ENCODE peak calls at places on chromosomes 16 and 17, in nine cellular contexts. E is thoracic aorta, X is sigmoid colon, Q is tibial nerve, L is Panc1, A is MM.1S, B is ovary, Y is uterus, M is GM23338. D is an unnamed sample.

GRCh38 chr16:54931041-54931756 is 534 bp downstream of the IRX5 start:
- DNase-seq in L (no peak), Y (no peak), A (peak; percentile 43), M (peak; percentile 60), X (no peak), B (peak; percentile 34), Q (no peak), E (no peak), D (peak; percentile 31)

GRCh38 chr16:85928411-85928820 is 29.5 kb downstream of the IRF8 start:
- DNase-seq in E (no peak), M (no peak), Y (peak; percentile 43), A (no peak), X (peak; percentile 82), L (no peak), B (peak; percentile 64), Q (peak; percentile 68), D (peak; percentile 44)

GRCh38 chr17:77833769-77834168 is 124.7 kb upstream of the TNRC6C start:
- DNase-seq in X (peak; percentile 20), L (no peak), E (no peak), Q (no peak), M (no peak), B (no peak), Y (no peak), A (no peak), D (no peak)

GRCh38 chr17:55454906-55455474 is 33.4 kb upstream of the MMD start:
- DNase-seq in Y (no peak), A (no peak), L (peak; percentile 28), X (no peak), B (no peak), Q (no peak), M (no peak), E (no peak), D (no peak)

GRCh38 chr16:59510008-59510424 is 775.9 kb upstream of the GOT2 start:
- DNase-seq in L (no peak), X (no peak), Y (no peak), Q (no peak), M (no peak), B (no peak), E (no peak), A (no peak), D (no peak)

GRCh38 chr16:4728676-4729075 is 5.4 kb downstream of the ANKS3 start:
- DNase-seq in Q (no peak), L (no peak), X (no peak), A (no peak), M (no peak), E (no peak), B (no peak), Y (no peak), D (no peak)

GRCh38 chr17:73653810-73654209 is 9.6 kb upstream of the SDK2 start:
- DNase-seq in A (no peak), X (no peak), Q (no peak), B (no peak), M (no peak), Y (no peak), E (no peak), L (no peak), D (no peak)

GRCh38 chr16:50160495-50161164 is 7.5 kb downstream of the TENT4B start:
- DNase-seq in L (no peak), B (no peak), M (no peak), Y (no peak), A (no peak), E (no peak), Q (no peak), X (no peak), D (no peak)

GRCh38 chr17:50205111-50205821 is 3.8 kb upstream of the COL1A1 start:
- DNase-seq in A (no peak), Y (peak; percentile 62), X (peak; percentile 67), Q (no peak), M (no peak), L (no peak), B (peak; percentile 69), E (no peak), D (no peak)

GRCh38 chr17:50203589-50204345 is 2.3 kb upstream of the COL1A1 start:
- DNase-seq in L (no peak), B (no peak), M (no peak), E (no peak), X (peak; percentile 62), Y (peak; percentile 80), Q (no peak), A (no peak), D (no peak)

GRCh38 chr17:50204431-50204830 is 3.0 kb upstream of the COL1A1 start:
- DNase-seq in X (no peak), E (no peak), L (no peak), B (no peak), Q (no peak), Y (peak; percentile 18), M (no peak), A (no peak), D (no peak)

GRCh38 chr17:50201226-50201854 is at the start of gene COL1A1:
- DNase-seq in Q (peak; percentile 76), L (no peak), X (peak; percentile 97), Y (peak; percentile 96), B (peak; percentile 93), A (no peak), E (peak; percentile 61), M (peak; percentile 59), D (peak; percentile 52)

GRCh38 chr17:50203086-50203485 is 1.7 kb upstream of the COL1A1 start:
- DNase-seq in B (no peak), L (no peak), E (no peak), A (no peak), Y (peak; percentile 72), X (no peak), Q (no peak), M (no peak), D (no peak)
- TF ChIP-seq CTCF in B (no peak), L (no peak), E (no peak), A (no peak), Y (no peak), X (no peak), Q (no peak), M (no peak), D (no peak)

GRCh38 chr17:82786427-82786826 is 34.6 kb downstream of the TBCD start:
- DNase-seq in L (no peak), B (no peak), X (no peak), A (peak; percentile 21), M (no peak), Y (no peak), Q (no peak), E (no peak), D (no peak)

GRCh38 chr17:82780981-82781893 is 29.4 kb downstream of the TBCD start:
- DNase-seq in L (no peak), B (no peak), E (no peak), X (no peak), Y (no peak), M (no peak), A (no peak), Q (no peak), D (no peak)

GRCh38 chr17:82781894-82782274 is 30.0 kb downstream of the TBCD start:
- DNase-seq in Q (peak; percentile 79), B (peak; percentile 79), L (peak; percentile 24), Y (peak; percentile 75), X (peak; percentile 88), A (peak; percentile 81), E (peak; percentile 32), M (peak; percentile 82), D (peak; percentile 76)

GRCh38 chr17:82782657-82783207 is 30.9 kb downstream of the TBCD start:
- DNase-seq in Y (no peak), E (no peak), X (no peak), M (no peak), B (no peak), Q (no peak), L (no peak), A (no peak), D (no peak)

DNA sequence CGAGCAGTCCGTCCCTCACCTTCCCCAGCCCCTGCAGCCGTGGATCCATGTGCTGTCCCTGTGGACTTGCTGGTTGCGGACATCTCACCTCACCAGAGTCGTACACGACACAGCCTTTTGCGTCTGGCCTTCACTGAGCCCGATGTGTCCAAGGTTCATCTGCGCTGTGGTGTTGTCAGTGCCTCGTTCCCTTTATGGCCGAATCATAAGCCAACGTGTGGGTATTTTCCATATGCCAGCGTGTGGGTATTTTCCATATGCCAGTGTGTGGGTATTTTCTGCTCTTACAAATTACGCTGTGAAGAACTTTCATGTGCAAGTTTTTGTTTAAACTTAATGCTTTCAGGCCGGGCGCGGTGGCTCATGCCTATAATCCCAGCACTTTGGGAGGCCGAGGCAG is 31.6 kb downstream of the TBCD start:
- DNase-seq in Q (no peak), B (no peak), Y (no peak), X (no peak), L (no peak), A (no peak), E (no peak), M (no peak), D (no peak)
- H3K36me3 ChIP-seq in Q (no peaks in the 10 kb centered on the region), B (no peaks in the 10 kb centered on the region), Y (no peaks in the 10 kb centered on the region), X (peaks cover 12% of the 10 kb centered on the region), L (peaks cover 9% of the 10 kb centered on the region), A (no peaks in the 10 kb centered on the region), E (peaks cover 17% of the 10 kb centered on the region), M (peaks cover 10% of the 10 kb centered on the region), D (no peaks in the 10 kb centered on the region)

GRCh38 chr16:56593573-56594291 is 4.4 kb downstream of the MT3 start:
- DNase-seq in M (no peak), X (no peak), B (no peak), L (no peak), E (no peak), Y (no peak), Q (no peak), A (no peak), D (no peak)

GRCh38 chr16:56594292-56594619 is 4.9 kb downstream of the MT3 start:
- DNase-seq in B (no peak), L (no peak), E (no peak), M (no peak), Y (no peak), Q (no peak), X (no peak), A (no peak), D (no peak)

GRCh38 chr16:56588781-56589140 is 567 bp upstream of the MT3 start:
- DNase-seq in L (no peak), A (no peak), Y (no peak), X (no peak), B (no peak), E (no peak), M (no peak), Q (no peak), D (no peak)

GRCh38 chr16:56591377-56592060 is 2.2 kb downstream of the MT3 start:
- DNase-seq in X (no peak), M (no peak), A (no peak), B (no peak), L (no peak), Q (no peak), Y (no peak), E (no peak), D (no peak)

GRCh38 chr16:56589141-56590039 is at the start of gene MT3:
- DNase-seq in L (no peak), A (no peak), Y (no peak), X (no peak), Q (no peak), B (peak; percentile 15), E (no peak), M (peak; percentile 87), D (peak; percentile 44)
- H3K27ac ChIP-seq in L (no peak within 1 kb of the TSS), A (no peak within 1 kb of the TSS), Y (no peak within 1 kb of the TSS), X (no peak within 1 kb of the TSS), Q (peak within 1 kb of the TSS; percentile 87), B (no peak within 1 kb of the TSS), E (no peak within 1 kb of the TSS), M (no peak within 1 kb of the TSS), D (no peak within 1 kb of the TSS)

DNA sequence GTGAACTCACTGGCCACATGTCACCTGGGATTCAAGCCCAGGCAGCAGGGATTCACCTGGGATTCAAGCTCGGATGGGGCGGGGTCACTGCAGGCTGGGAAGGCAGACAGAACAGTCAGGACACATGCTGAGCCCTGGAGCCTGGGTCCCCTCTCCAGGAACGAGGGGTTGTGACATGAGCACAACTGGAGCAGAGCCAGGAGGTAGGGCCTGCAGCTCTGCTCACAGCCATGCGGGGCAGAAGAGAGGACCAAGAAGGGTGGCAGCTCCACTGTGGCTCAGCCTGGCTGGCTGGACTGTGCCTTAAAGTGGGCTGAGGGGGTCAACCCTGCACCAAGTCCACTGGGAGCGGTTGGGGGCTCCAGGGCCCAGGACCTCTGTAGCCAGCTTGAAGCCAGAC is 150.1 kb downstream of the RAB11FIP4 start:
- DNase-seq in Q (no peak), L (no peak), A (no peak), M (peak; percentile 45), B (no peak), E (no peak), Y (no peak), X (no peak), D (no peak)
- TF ChIP-seq CTCF in Q (no peak), L (no peak), A (no peak), M (no peak), B (no peak), E (no peak), Y (no peak), X (no peak), D (no peak)

D was measured in adrenal gland.